ENCODE peak calls at places on chromosomes 3 and 15, in seven cellular contexts. C, I, T, R, L, Q and U are unnamed samples.

GRCh38 chr3:58323795-58324674 is 8.7 kb upstream of the PXK start:
- DNase-seq in C (no peak), I (no peak), T (no peak), R (no peak), L (no peak), Q (no peak), U (no peak)

GRCh38 chr3:25783661-25784512 is 644 bp upstream of the NGLY1 start:
- DNase-seq in C (peak), I (peak), T (peak), R (peak), L (no peak), Q (peak), U (peak)

GRCh38 chr15:69854521-69855171 is 243.1 kb downstream of the TLE3 start:
- DNase-seq in C (no peak), I (no peak), T (no peak), R (no peak), L (no peak), Q (no peak), U (no peak)

GRCh38 chr15:74904190-74904805 is 2.4 kb downstream of the FAM219B start:
- DNase-seq in C (no peak), I (no peak), T (no peak), R (no peak), L (no peak), Q (no peak), U (no peak)

GRCh38 chr15:40762919-40763800 is 708 bp upstream of the GCHFR start:
- DNase-seq in C (no peak), I (peak), T (peak), R (peak), L (peak), Q (peak), U (peak)

GRCh38 chr3:12477256-12477655 is 7.0 kb upstream of the TSEN2 start:
- DNase-seq in C (no peak), I (no peak), T (no peak), R (no peak), L (no peak), Q (no peak), U (no peak)

GRCh38 chr15:38828031-38828532 is 263.5 kb upstream of the RASGRP1 start:
- DNase-seq in C (no peak), I (no peak), T (no peak), R (no peak), L (no peak), Q (no peak), U (no peak)

GRCh38 chr3:42847731-42848130 is 27.9 kb downstream of the CYP8B1 start:
- DNase-seq in C (no peak), I (peak), T (no peak), R (no peak), L (no peak), Q (peak), U (no peak)

GRCh38 chr15:73127302-73127936 is 75.2 kb downstream of the NEO1 start:
- DNase-seq in C (peak), I (peak), T (no peak), R (peak), L (peak), Q (peak), U (peak)

GRCh38 chr3:53994986-53995385 is 103.3 kb upstream of the SELENOK start:
- DNase-seq in C (no peak), I (no peak), T (no peak), R (no peak), L (no peak), Q (no peak), U (no peak)

GRCh38 chr3:2770451-2770850 is 339.7 kb downstream of the IL5RA start:
- DNase-seq in C (no peak), I (no peak), T (no peak), R (no peak), L (peak), Q (peak), U (no peak)

GRCh38 chr3:88410259-88410658 is 260.5 kb downstream of the C3orf38 start:
- DNase-seq in C (no peak), I (no peak), T (no peak), R (no peak), L (no peak), Q (no peak), U (no peak)

GRCh38 chr15:48905216-48905615 is 27.3 kb downstream of the EID1 start:
- DNase-seq in C (no peak), I (no peak), T (no peak), R (no peak), L (no peak), Q (peak), U (no peak)

GRCh38 chr15:89657691-89658200 is 2.5 kb upstream of the KIF7 start:
- DNase-seq in C (no peak), I (no peak), T (no peak), R (no peak), L (no peak), Q (no peak), U (no peak)

GRCh38 chr3:58924581-58924980 is 125.2 kb downstream of the CFAP20DC start:
- DNase-seq in C (no peak), I (no peak), T (no peak), R (no peak), L (no peak), Q (no peak), U (no peak)

GRCh38 chr3:23739536-23739935 is 66.2 kb upstream of the UBE2E1 start:
- DNase-seq in C (no peak), I (no peak), T (no peak), R (no peak), L (no peak), Q (no peak), U (no peak)

GRCh38 chr3:157075693-157076420 is 84.1 kb downstream of the CCNL1 start:
- DNase-seq in C (no peak), I (no peak), T (no peak), R (no peak), L (no peak), Q (no peak), U (no peak)

GRCh38 chr3:173001622-173002021 is 139.4 kb downstream of the SPATA16 start:
- DNase-seq in C (no peak), I (no peak), T (no peak), R (no peak), L (no peak), Q (no peak), U (no peak)

GRCh38 chr3:146505496-146505895 is 36.1 kb upstream of the PLSCR2 start:
- DNase-seq in C (no peak), I (no peak), T (no peak), R (no peak), L (no peak), Q (no peak), U (no peak)

GRCh38 chr15:37246065-37246464 is 145.7 kb upstream of the MEIS2 start:
- DNase-seq in C (no peak), I (no peak), T (no peak), R (no peak), L (no peak), Q (no peak), U (no peak)

GRCh38 chr3:29283297-29283681 is 2.4 kb downstream of the RBMS3 start:
- DNase-seq in C (no peak), I (no peak), T (no peak), R (no peak), L (no peak), Q (no peak), U (no peak)

GRCh38 chr15:99955181-99955525 is 221.9 kb upstream of the LYSMD4 start:
- DNase-seq in C (no peak), I (no peak), T (no peak), R (no peak), L (peak), Q (no peak), U (no peak)

GRCh38 chr15:55514414-55514850 is 6.4 kb upstream of the DNAAF4 start:
- DNase-seq in C (no peak), I (no peak), T (no peak), R (no peak), L (no peak), Q (no peak), U (no peak)

GRCh38 chr15:86201313-86202008 is 121.8 kb downstream of the AGBL1 start:
- DNase-seq in C (no peak), I (no peak), T (no peak), R (no peak), L (peak), Q (no peak), U (no peak)

GRCh38 chr15:63048986-63049665 is 6.6 kb downstream of the TPM1 start:
- DNase-seq in C (no peak), I (peak), T (peak), R (peak), L (no peak), Q (peak), U (peak)

GRCh38 chr3:23959147-23959900 is 14.2 kb downstream of the NR1D2 start:
- DNase-seq in C (peak), I (no peak), T (no peak), R (no peak), L (no peak), Q (no peak), U (no peak)

GRCh38 chr3:139629033-139629432 is 48.7 kb downstream of the NMNAT3 start:
- DNase-seq in C (peak), I (peak), T (no peak), R (peak), L (peak), Q (peak), U (peak)

GRCh38 chr3:159765860-159766294 is 222.8 kb upstream of the IL12A start:
- DNase-seq in C (no peak), I (no peak), T (no peak), R (no peak), L (no peak), Q (no peak), U (peak)

DNA sequence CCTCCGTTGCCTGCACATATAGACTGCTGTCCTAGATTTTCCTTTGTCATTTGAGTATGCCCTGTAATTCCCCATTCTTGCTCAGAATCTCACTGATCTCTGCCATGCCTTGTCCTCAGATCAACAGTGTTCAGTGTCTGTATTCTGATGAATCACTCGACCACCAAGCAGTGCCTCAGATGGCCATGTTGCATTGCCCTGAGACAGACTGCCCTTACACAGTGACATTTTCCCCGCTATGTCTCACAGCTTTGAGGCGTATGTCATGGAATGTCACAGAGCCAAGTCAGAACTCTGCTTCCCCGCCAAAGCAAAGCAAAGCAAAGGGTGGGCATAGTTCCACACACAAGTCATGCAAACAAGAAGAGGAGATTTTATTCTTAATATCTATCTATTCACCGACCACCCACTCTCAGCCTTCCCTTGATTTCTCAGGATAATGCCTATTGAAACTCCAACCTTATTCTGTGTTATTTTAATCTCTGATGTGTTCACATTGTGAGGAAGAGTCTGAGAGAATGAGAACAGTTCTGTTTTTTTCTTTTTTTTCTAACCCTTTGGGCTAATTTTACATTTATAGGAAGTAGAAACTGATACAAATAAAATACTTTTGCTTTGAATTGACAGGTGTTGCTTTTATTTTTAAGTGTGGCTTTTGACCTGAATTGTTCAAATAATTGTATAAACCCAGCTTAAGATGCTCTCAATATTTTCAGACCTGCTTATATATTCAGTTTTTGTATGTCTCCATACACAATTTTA is 16.9 kb upstream of the PSMD6 start:
- DNase-seq in C (no peak), I (no peak), T (no peak), R (no peak), L (no peak), Q (no peak), U (no peak)
- H3K4me3 ChIP-seq in C (no peak), I (no peak), T (no peak), R (no peak), L (no peak), Q (no peak), U (no peak)

DNA sequence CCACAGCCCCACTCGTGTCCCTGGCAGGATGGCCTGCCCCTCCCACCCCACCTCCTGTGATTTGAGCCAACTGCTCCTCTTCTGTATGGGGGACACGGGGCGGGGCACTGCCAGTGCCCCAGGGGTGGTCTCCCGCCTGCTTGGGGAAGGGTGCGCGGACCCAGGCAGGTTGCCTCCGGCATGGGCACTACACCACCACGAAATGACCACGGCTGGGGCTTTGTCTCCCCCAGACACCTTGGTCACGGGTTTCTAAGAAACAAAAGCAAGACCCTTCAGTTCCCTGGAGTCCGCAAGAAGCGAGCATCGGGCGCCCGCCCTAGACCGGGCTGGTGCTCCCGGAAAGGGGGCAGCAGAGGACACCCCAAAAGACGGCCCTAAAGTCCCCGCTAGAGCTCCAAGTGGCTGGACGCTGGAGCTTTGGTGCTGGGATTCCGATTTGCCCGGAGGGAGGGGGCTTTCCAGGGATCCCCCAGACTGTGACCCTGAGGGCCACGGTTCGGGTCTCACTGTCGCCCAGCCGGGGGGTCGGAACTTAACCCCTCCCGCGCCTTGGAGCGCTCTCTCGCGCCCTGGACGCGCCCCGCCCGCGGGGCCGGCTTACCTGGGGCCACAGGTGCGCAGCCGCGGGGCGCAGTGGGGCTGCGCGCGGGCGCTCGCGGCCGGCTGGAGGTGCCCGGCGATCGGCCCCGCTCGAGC is 219.5 kb upstream of the PRICKLE2 start:
- DNase-seq in C (no peak), I (no peak), T (peak), R (peak), L (peak), Q (peak), U (no peak)
- H3K4me3 ChIP-seq in C (peak), I (peak), T (peak), R (peak), L (peak), Q (peak), U (peak)

GRCh38 chr15:24877174-24877573 is 77.6 kb upstream of the SNRPN start:
- DNase-seq in C (no peak), I (no peak), T (no peak), R (no peak), L (no peak), Q (no peak), U (no peak)

GRCh38 chr15:24880663-24881062 is 74.1 kb upstream of the SNRPN start:
- DNase-seq in C (no peak), I (no peak), T (no peak), R (no peak), L (no peak), Q (no peak), U (no peak)

GRCh38 chr15:24878153-24878552 is 76.6 kb upstream of the SNRPN start:
- DNase-seq in C (no peak), I (peak), T (peak), R (no peak), L (no peak), Q (no peak), U (peak)

DNA sequence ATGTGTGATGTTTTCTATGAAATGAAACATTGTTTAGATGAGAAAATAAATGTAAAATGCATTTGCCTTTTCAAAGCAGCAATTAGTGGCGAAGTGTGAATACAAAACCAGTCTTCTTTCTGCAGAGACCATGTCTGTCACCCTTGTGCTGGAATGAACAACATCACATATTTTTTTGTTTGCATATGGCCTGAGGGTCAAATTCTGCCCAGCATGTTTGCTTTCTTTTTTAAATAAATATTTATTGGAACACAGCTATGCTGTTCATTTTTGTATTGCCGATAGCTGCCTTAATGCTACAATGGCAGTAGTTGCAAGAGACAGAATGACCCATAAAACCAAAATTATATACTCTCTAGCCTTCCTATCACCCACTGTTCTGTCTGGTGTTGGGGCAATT is 75.3 kb upstream of the SNRPN start:
- DNase-seq in C (no peak), I (no peak), T (no peak), R (no peak), L (no peak), Q (no peak), U (no peak)
- H3K4me3 ChIP-seq in C (no peak), I (no peak), T (no peak), R (no peak), L (no peak), Q (no peak), U (no peak)

GRCh38 chr15:41892621-41893421 is 1.0 kb downstream of the SPTBN5 start:
- DNase-seq in C (no peak), I (no peak), T (peak), R (no peak), L (peak), Q (no peak), U (peak)
- H3K4me3 ChIP-seq in C (no peak), I (no peak), T (no peak), R (no peak), L (no peak), Q (no peak), U (no peak)

GRCh38 chr3:35936571-35936970 is 297.2 kb downstream of the ARPP21 start:
- DNase-seq in C (no peak), I (no peak), T (no peak), R (no peak), L (no peak), Q (no peak), U (no peak)
- H3K4me3 ChIP-seq in C (no peak), I (no peak), T (no peak), R (no peak), L (no peak), Q (no peak), U (no peak)

DNA sequence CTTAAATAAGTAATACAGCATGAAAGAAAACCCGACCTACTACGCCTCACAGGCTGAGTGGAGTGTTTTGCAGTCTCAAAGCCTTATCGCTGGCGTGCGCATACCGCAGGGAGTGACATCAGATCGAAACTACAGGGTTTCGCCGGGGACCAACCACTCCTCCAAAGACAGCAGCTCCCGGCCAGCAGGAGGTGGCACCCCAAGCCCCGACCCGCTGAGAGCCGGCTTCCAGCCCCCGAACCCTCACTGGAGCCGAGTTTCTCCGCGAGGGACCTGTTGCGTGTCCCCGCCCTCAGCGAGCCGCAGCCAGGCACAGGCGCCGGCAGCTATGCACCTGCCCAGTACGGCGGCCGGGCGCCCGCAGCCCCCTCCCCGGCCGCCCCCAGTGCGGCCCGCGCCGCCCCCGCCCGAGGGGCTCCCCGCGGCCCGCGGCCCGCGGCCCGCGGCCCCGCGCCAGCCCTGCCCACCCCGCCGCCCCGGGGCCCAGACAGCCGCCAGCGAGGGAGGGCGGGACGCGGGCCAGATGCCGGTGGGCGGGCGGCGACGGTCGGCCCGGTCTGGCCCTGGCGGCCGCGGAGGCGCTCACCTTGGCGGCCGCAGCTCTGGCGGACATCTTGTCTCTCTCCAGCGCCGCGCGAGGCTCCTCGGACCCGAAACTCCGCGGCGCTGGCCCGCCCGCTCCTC is 710 bp downstream of the TJP1 start:
- DNase-seq in C (peak), I (peak), T (peak), R (no peak), L (peak), Q (peak), U (peak)
- H3K4me3 ChIP-seq in C (peak), I (peak), T (peak), R (no peak), L (peak), Q (peak), U (peak)

GRCh38 chr15:65837301-65838283 is 31.7 kb upstream of the RAB11A start:
- DNase-seq in C (no peak), I (no peak), T (no peak), R (no peak), L (no peak), Q (no peak), U (no peak)
- H3K4me3 ChIP-seq in C (no peak), I (no peak), T (no peak), R (no peak), L (no peak), Q (no peak), U (no peak)

GRCh38 chr3:195921334-195921771 is 13.0 kb upstream of the TNK2 start:
- DNase-seq in C (no peak), I (no peak), T (no peak), R (no peak), L (no peak), Q (no peak), U (no peak)
- H3K4me3 ChIP-seq in C (no peak), I (no peak), T (no peak), R (no peak), L (no peak), Q (no peak), U (no peak)

DNA sequence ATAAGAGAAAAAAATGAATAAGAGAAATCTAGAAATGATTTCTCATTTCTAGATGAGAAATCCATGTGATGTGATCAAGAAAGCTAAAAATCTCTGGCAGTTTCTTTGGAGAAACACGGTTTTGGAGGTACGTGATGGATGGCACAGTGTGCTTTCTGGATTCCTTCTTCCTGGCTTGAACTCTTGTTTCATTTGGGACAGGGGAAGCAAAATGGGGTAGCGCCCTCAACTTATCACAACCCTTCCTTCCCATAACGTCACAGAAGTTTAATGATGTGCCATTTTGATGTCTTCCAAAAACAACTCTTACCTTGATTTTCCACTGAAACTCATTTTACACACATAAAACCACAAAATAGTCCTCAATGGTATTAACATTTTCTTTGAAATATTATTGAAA is 1037.3 kb downstream of the ROBO2 start:
- DNase-seq in C (no peak), I (no peak), T (no peak), R (no peak), L (no peak), Q (no peak), U (no peak)
- H3K4me3 ChIP-seq in C (no peak), I (no peak), T (no peak), R (no peak), L (no peak), Q (no peak), U (no peak)